ENCODE peak calls at places on chromosome 14, in seven cellular contexts. One of them, this sample, is unnamed.

GRCh38 chr14:91904956-91905645 is 37.8 kb upstream of the TC2N start:
- DNase-seq in foreskin fibroblast: no peak
- DNase-seq in GM06990: no peak
- DNase-seq in spleen: no peak
- DNase-seq in endodermal cell: no peak
- DNase-seq in left lung: no peak
- DNase-seq in A549: no peak
- DNase-seq in this sample: no peak

GRCh38 chr14:25394791-25395391 is 344.9 kb upstream of the STXBP6 start:
- DNase-seq in foreskin fibroblast: no peak
- DNase-seq in GM06990: no peak
- DNase-seq in spleen: no peak
- DNase-seq in endodermal cell: no peak
- DNase-seq in left lung: no peak
- DNase-seq in A549: no peak
- DNase-seq in this sample: no peak

GRCh38 chr14:58832010-58832409 is 194.2 kb downstream of the DACT1 start:
- DNase-seq in foreskin fibroblast: no peak
- DNase-seq in GM06990: no peak
- DNase-seq in spleen: no peak
- DNase-seq in endodermal cell: no peak
- DNase-seq in left lung: no peak
- DNase-seq in A549: no peak
- DNase-seq in this sample: no peak

GRCh38 chr14:89912667-89913211 is 41.8 kb downstream of the EFCAB11 start:
- DNase-seq in foreskin fibroblast: peak
- DNase-seq in GM06990: no peak
- DNase-seq in spleen: no peak
- DNase-seq in endodermal cell: no peak
- DNase-seq in left lung: no peak
- DNase-seq in A549: peak
- DNase-seq in this sample: peak

GRCh38 chr14:24630872-24631477 is 3.0 kb downstream of the GZMB start:
- DNase-seq in foreskin fibroblast: no peak
- DNase-seq in GM06990: no peak
- DNase-seq in spleen: no peak
- DNase-seq in endodermal cell: no peak
- DNase-seq in left lung: no peak
- DNase-seq in A549: no peak
- DNase-seq in this sample: peak

GRCh38 chr14:54673193-54674121 is 106.5 kb downstream of the SAMD4A start:
- DNase-seq in foreskin fibroblast: no peak
- DNase-seq in GM06990: no peak
- DNase-seq in spleen: no peak
- DNase-seq in endodermal cell: peak
- DNase-seq in left lung: no peak
- DNase-seq in A549: no peak
- DNase-seq in this sample: no peak

GRCh38 chr14:100072783-100073346 is 7.6 kb downstream of the EVL start:
- DNase-seq in foreskin fibroblast: no peak
- DNase-seq in GM06990: peak
- DNase-seq in spleen: peak
- DNase-seq in endodermal cell: no peak
- DNase-seq in left lung: peak
- DNase-seq in A549: no peak
- DNase-seq in this sample: no peak

GRCh38 chr14:59248170-59248569 is 59.7 kb downstream of the DAAM1 start:
- DNase-seq in foreskin fibroblast: no peak
- DNase-seq in GM06990: no peak
- DNase-seq in spleen: no peak
- DNase-seq in endodermal cell: no peak
- DNase-seq in left lung: no peak
- DNase-seq in A549: no peak
- DNase-seq in this sample: no peak

GRCh38 chr14:54450535-54450934 is 9.4 kb upstream of the CNIH1 start:
- DNase-seq in foreskin fibroblast: peak
- DNase-seq in GM06990: peak
- DNase-seq in spleen: no peak
- DNase-seq in endodermal cell: no peak
- DNase-seq in left lung: peak
- DNase-seq in A549: no peak
- DNase-seq in this sample: no peak

GRCh38 chr14:94077823-94078222 is 3.2 kb downstream of the DDX24 start:
- DNase-seq in foreskin fibroblast: no peak
- DNase-seq in GM06990: no peak
- DNase-seq in spleen: no peak
- DNase-seq in endodermal cell: no peak
- DNase-seq in left lung: no peak
- DNase-seq in A549: no peak
- DNase-seq in this sample: no peak

GRCh38 chr14:73245401-73246325 is 8.4 kb downstream of the PAPLN start:
- DNase-seq in foreskin fibroblast: peak
- DNase-seq in GM06990: peak
- DNase-seq in spleen: peak
- DNase-seq in endodermal cell: peak
- DNase-seq in left lung: peak
- DNase-seq in A549: no peak
- DNase-seq in this sample: no peak

GRCh38 chr14:34426313-34427295 is 35.4 kb downstream of the SPTSSA start:
- DNase-seq in foreskin fibroblast: no peak
- DNase-seq in GM06990: no peak
- DNase-seq in spleen: no peak
- DNase-seq in endodermal cell: no peak
- DNase-seq in left lung: no peak
- DNase-seq in A549: no peak
- DNase-seq in this sample: no peak

GRCh38 chr14:40413146-40413545 is 980.9 kb upstream of the FBXO33 start:
- DNase-seq in foreskin fibroblast: no peak
- DNase-seq in GM06990: no peak
- DNase-seq in spleen: no peak
- DNase-seq in endodermal cell: no peak
- DNase-seq in left lung: no peak
- DNase-seq in A549: no peak
- DNase-seq in this sample: no peak

DNA sequence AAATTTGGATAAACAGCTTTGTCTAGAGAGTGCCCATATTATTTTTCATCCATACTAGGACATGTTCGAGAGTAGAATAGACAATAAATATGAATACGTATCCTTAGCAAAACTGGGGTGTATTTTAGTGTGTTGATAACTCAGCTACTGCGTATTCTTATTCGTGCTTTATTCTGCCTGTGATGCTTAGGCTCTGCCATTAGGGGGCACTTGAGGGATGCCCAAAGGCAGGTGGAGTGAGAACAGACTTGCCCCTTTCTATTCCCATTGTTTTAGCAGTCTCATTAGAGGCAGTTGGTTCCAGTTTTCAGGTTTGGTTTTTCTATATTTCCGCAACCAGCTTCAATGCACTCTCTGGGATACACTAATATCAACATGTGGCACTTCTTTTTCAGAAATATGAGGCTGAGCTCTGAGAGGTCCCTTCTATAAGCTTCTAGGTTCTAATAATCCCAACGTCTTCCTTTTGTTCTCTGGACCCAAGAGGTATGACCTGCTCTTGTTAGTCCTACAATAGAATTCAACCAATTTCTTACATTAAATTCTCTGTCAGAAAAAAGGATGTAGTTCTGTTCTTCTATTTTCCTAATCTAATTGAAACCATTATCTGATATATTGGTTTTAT is 985.7 kb upstream of the FBXO33 start:
- DNase-seq in foreskin fibroblast: no peak
- DNase-seq in GM06990: no peak
- DNase-seq in spleen: no peak
- DNase-seq in endodermal cell: peak
- DNase-seq in left lung: no peak
- DNase-seq in A549: peak
- DNase-seq in this sample: no peak
- TF ChIP-seq CTCF in foreskin fibroblast: no peak
- TF ChIP-seq CTCF in GM06990: peak
- TF ChIP-seq CTCF in spleen: no peak
- TF ChIP-seq CTCF in endodermal cell: peak
- TF ChIP-seq CTCF in left lung: peak
- TF ChIP-seq CTCF in A549: peak
- TF ChIP-seq CTCF in this sample: peak

DNA sequence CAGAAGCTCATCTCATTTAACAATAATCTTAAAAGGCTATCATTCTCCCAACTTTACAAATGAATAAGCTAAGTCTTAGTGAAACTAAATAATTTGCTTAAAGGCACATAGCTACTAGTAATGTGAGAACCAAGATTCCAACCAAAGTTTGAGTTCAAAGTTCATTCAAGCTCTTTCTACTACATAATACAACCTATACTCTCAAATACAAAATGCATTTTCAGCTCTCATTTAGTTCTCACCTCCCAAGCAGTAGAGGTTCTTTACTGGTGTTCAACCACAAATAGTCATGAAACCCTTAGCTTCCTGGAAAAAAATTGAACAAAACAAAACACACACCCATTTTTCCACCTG is 43.5 kb downstream of the DDHD1 start:
- DNase-seq in foreskin fibroblast: no peak
- DNase-seq in GM06990: no peak
- DNase-seq in spleen: no peak
- DNase-seq in endodermal cell: no peak
- DNase-seq in left lung: no peak
- DNase-seq in A549: no peak
- DNase-seq in this sample: no peak
- H3K4me3 ChIP-seq in foreskin fibroblast: no peak
- H3K4me3 ChIP-seq in GM06990: peak
- H3K4me3 ChIP-seq in spleen: no peak
- H3K4me3 ChIP-seq in endodermal cell: no peak
- H3K4me3 ChIP-seq in left lung: no peak
- H3K4me3 ChIP-seq in A549: no peak
- H3K4me3 ChIP-seq in this sample: no peak

GRCh38 chr14:67674139-67674479 is 323 bp downstream of the VTI1B start:
- DNase-seq in foreskin fibroblast: no peak
- DNase-seq in GM06990: no peak
- DNase-seq in spleen: peak
- DNase-seq in endodermal cell: peak
- DNase-seq in left lung: peak
- DNase-seq in A549: peak
- DNase-seq in this sample: no peak

GRCh38 chr14:67680121-67680602 is 5.7 kb upstream of the VTI1B start:
- DNase-seq in foreskin fibroblast: peak
- DNase-seq in GM06990: peak
- DNase-seq in spleen: no peak
- DNase-seq in endodermal cell: no peak
- DNase-seq in left lung: no peak
- DNase-seq in A549: no peak
- DNase-seq in this sample: no peak

GRCh38 chr14:67673451-67673850 is 981 bp downstream of the VTI1B start:
- DNase-seq in foreskin fibroblast: no peak
- DNase-seq in GM06990: no peak
- DNase-seq in spleen: no peak
- DNase-seq in endodermal cell: no peak
- DNase-seq in left lung: no peak
- DNase-seq in A549: no peak
- DNase-seq in this sample: no peak

GRCh38 chr14:67675219-67675582 is 769 bp upstream of the VTI1B start:
- DNase-seq in foreskin fibroblast: no peak
- DNase-seq in GM06990: no peak
- DNase-seq in spleen: no peak
- DNase-seq in endodermal cell: no peak
- DNase-seq in left lung: no peak
- DNase-seq in A549: no peak
- DNase-seq in this sample: no peak

DNA sequence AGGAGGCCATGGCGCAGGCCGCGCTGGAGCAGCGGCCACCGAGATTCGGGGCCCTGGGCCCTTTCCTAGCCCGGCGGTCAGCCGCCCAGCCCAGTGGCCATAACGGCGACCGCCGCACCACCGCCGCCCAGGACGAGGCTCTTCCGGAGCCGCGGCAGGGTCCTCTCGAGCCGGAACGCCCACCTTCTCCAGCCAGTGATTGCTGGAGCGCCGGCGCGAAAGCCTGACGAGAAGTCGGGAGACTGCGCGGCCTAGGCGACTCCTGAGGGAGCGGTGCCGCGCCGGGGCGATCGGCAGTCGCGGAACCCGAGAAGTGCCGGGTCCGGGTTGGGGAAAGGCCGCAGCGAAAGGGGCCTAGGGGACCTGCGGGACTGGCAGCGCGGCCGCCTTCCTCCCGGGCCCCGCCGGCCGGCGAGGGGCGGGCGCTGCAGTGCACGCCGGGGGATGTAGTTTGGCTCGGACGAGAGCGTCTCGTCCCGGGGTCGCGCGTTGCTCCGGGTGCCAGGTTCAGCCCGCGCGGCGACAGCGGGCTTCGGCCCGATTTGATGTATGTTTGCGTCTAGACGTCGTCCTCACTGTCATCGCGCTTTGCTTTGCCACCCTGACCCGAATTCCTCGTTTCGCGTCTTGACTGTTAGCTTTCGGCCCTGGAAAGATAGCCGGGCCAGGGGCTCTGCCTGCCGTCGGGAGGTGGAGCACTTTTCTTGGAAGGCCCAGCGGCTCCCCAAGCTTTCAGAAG is at the start of gene VTI1B:
- DNase-seq in foreskin fibroblast: peak
- DNase-seq in GM06990: peak
- DNase-seq in spleen: peak
- DNase-seq in endodermal cell: peak
- DNase-seq in left lung: peak
- DNase-seq in A549: peak
- DNase-seq in this sample: peak
- TF ChIP-seq CTCF in foreskin fibroblast: peak
- TF ChIP-seq CTCF in GM06990: peak
- TF ChIP-seq CTCF in spleen: no peak
- TF ChIP-seq CTCF in endodermal cell: peak
- TF ChIP-seq CTCF in left lung: no peak
- TF ChIP-seq CTCF in A549: peak
- TF ChIP-seq CTCF in this sample: peak

GRCh38 chr14:66440806-66441205 is 45.4 kb upstream of the CCDC196 start:
- DNase-seq in foreskin fibroblast: no peak
- DNase-seq in GM06990: no peak
- DNase-seq in spleen: no peak
- DNase-seq in endodermal cell: no peak
- DNase-seq in left lung: no peak
- DNase-seq in A549: no peak
- DNase-seq in this sample: no peak

GRCh38 chr14:66443158-66443695 is 42.9 kb upstream of the CCDC196 start:
- DNase-seq in foreskin fibroblast: no peak
- DNase-seq in GM06990: no peak
- DNase-seq in spleen: no peak
- DNase-seq in endodermal cell: no peak
- DNase-seq in left lung: no peak
- DNase-seq in A549: no peak
- DNase-seq in this sample: no peak

GRCh38 chr14:66444271-66444987 is 41.7 kb upstream of the CCDC196 start:
- DNase-seq in foreskin fibroblast: peak
- DNase-seq in GM06990: no peak
- DNase-seq in spleen: no peak
- DNase-seq in endodermal cell: peak
- DNase-seq in left lung: no peak
- DNase-seq in A549: no peak
- DNase-seq in this sample: no peak

DNA sequence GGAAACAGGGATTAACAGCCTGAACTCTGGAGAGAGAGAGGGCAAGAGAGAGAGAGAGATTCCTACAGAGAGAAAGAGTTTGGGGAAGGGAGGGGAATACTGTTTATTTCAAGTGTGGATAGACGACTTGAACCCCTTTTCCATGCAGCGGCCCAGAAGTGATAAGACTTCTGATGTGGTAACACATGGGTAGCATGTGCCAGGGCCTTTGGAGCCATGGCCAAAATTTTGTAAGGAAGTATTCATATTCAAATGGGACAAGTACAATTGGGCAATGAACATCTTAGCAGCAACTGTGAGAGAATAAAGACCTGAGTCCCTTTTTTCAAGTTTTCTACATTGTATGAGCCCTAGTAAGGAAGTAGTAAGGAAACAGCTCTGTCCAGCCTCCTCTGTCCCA is 42.4 kb upstream of the CCDC196 start:
- DNase-seq in foreskin fibroblast: no peak
- DNase-seq in GM06990: no peak
- DNase-seq in spleen: no peak
- DNase-seq in endodermal cell: no peak
- DNase-seq in left lung: no peak
- DNase-seq in A549: no peak
- DNase-seq in this sample: no peak
- H3K4me3 ChIP-seq in foreskin fibroblast: no peak
- H3K4me3 ChIP-seq in GM06990: no peak
- H3K4me3 ChIP-seq in spleen: no peak
- H3K4me3 ChIP-seq in endodermal cell: no peak
- H3K4me3 ChIP-seq in left lung: no peak
- H3K4me3 ChIP-seq in A549: no peak
- H3K4me3 ChIP-seq in this sample: no peak